ENCODE peak calls at places on chromosomes 4 and X, in seven cellular contexts. H is D341Med; E is CD4-positive, alpha-beta T cell; F is CD8-positive, alpha-beta T cell; C is RKO; R is progenitor cell of endocrine pancreas; K is stimulated activated CD8-positive, alpha-beta memory T cell treated with anti-CD3 and anti-CD28 coated beads, Interleukin-4, amount 100 ng/mL, for 24 hours. W is an unnamed sample.

GRCh38 chr4:143531368-143531767 is 17.9 kb downstream of the SMARCA5 start:
- DNase-seq in E (no peak), K (no peak), R (no peak), C (peak), F (no peak), H (peak), W (no peak)

GRCh38 chr4:70651864-70652506 is 14.3 kb downstream of the JCHAIN start:
- DNase-seq in K (no peak), R (no peak), F (no peak), C (peak), H (peak), E (no peak), W (no peak)

GRCh38 chr4:8860096-8860891 is 11.3 kb downstream of the HMX1 start:
- DNase-seq in C (no peak), H (no peak), E (no peak), K (no peak), R (no peak), F (no peak), W (no peak)

GRCh38 chr4:54659213-54660144 is 1.7 kb downstream of the KIT start:
- DNase-seq in H (no peak), F (no peak), E (no peak), K (no peak), C (no peak), R (no peak), W (no peak)

GRCh38 chrX:54826598-54826997 is 19.1 kb downstream of the MAGED2 start:
- DNase-seq in E (no peak), C (no peak), K (no peak), H (no peak), R (no peak), F (no peak), W (no peak)

GRCh38 chrX:119025900-119026299 is 46.9 kb upstream of the CT47C1 start:
- DNase-seq in F (no peak), K (no peak), C (no peak), H (no peak), R (no peak), E (no peak), W (no peak)

GRCh38 chrX:129622757-129623301 is 31.9 kb downstream of the APLN start:
- DNase-seq in C (no peak), H (no peak), K (no peak), E (no peak), F (no peak), R (no peak), W (no peak)

GRCh38 chr4:53055274-53055673 is 193.2 kb downstream of the RASL11B start:
- DNase-seq in K (no peak), E (no peak), F (no peak), C (no peak), R (no peak), H (no peak), W (no peak)

GRCh38 chrX:149145845-149146285 is 359.2 kb downstream of the IDS start:
- DNase-seq in E (no peak), K (no peak), F (no peak), H (no peak), R (no peak), C (no peak), W (no peak)

GRCh38 chr4:158314756-158315487 is 104.6 kb downstream of the TMEM144 start:
- DNase-seq in H (no peak), R (no peak), E (no peak), F (no peak), C (peak), K (no peak), W (no peak)

GRCh38 chr4:173074501-173074946 is 94.1 kb upstream of the GALNT7 start:
- DNase-seq in R (no peak), C (peak), E (no peak), F (no peak), K (no peak), H (no peak), W (no peak)

GRCh38 chrX:134460861-134461218 is 875 bp downstream of the HPRT1 start:
- DNase-seq in R (no peak), H (no peak), K (no peak), F (no peak), C (peak), E (no peak), W (no peak)

GRCh38 chrX:132044953-132045352 is 21.9 kb downstream of the STK26 start:
- DNase-seq in C (peak), E (no peak), H (no peak), R (no peak), K (no peak), F (no peak), W (no peak)

GRCh38 chrX:7941390-7942042 is 14.3 kb upstream of the PNPLA4 start:
- DNase-seq in K (no peak), E (no peak), F (no peak), C (peak), H (peak), R (peak), W (no peak)